ENCODE peak calls at places on chromosomes 4 and X, in six cellular contexts. M is GM23248, R is astrocyte, K is sigmoid colon, A is stomach, O is ovary. Q is an unnamed sample.

GRCh38 chr4:40918330-40918729 is 168.6 kb downstream of the NSUN7 start:
- DNase-seq in K (peak; percentile 87), R (peak; percentile 53), A (peak; percentile 48), M (peak; percentile 88), O (peak; percentile 59), Q (peak; percentile 80)

GRCh38 chrX:6163761-6164160 is 64.9 kb downstream of the NLGN4X start:
- DNase-seq in A (no peak), R (peak; percentile 35), K (no peak), O (no peak), M (no peak), Q (no peak)

GRCh38 chrX:50158616-50159015 is 42.2 kb downstream of the AKAP4 start:
- DNase-seq in R (no peak), A (no peak), O (no peak), K (no peak), M (no peak), Q (no peak)

GRCh38 chrX:152884171-152884570 is 13.7 kb upstream of the ZNF185 start:
- DNase-seq in A (no peak), R (no peak), M (no peak), O (no peak), K (no peak), Q (no peak)

GRCh38 chrX:86407371-86407770 is 259.1 kb downstream of the DACH2 start:
- DNase-seq in A (no peak), O (no peak), R (no peak), K (no peak), M (no peak), Q (no peak)

GRCh38 chr4:186058253-186058979 is 10.5 kb upstream of the TLR3 start:
- DNase-seq in M (no peak), K (no peak), R (no peak), A (no peak), O (no peak), Q (no peak)

GRCh38 chr4:24650849-24651248 is 66.5 kb upstream of the DHX15 start:
- DNase-seq in O (no peak), A (no peak), M (no peak), R (no peak), K (no peak), Q (no peak)

GRCh38 chrX:109632906-109633504 is 8.0 kb upstream of the KCNE5 start:
- DNase-seq in R (no peak), O (no peak), M (peak; percentile 50), A (no peak), K (no peak), Q (no peak)

GRCh38 chrX:45860450-45860849 is 659.8 kb upstream of the DIPK2B start:
- DNase-seq in A (no peak), M (no peak), K (no peak), R (no peak), O (no peak), Q (no peak)

GRCh38 chr4:187172340-187172761 is 448.7 kb upstream of the FAT1 start:
- DNase-seq in K (no peak), O (no peak), R (peak; percentile 67), A (no peak), M (peak; percentile 92), Q (no peak)

GRCh38 chrX:136067097-136067496 is 80.2 kb upstream of the FHL1 start:
- DNase-seq in A (no peak), K (peak; percentile 69), M (no peak), O (no peak), R (no peak), Q (no peak)

GRCh38 chrX:133068461-133068860 is 28.4 kb downstream of the USP26 start:
- DNase-seq in R (no peak), M (no peak), O (no peak), A (no peak), K (no peak), Q (no peak)

GRCh38 chr4:8377103-8378075 is 63.1 kb downstream of the ACOX3 start:
- DNase-seq in R (no peak), K (peak; percentile 53), O (no peak), A (no peak), M (no peak), Q (peak; percentile 69)

GRCh38 chrX:24148118-24148517 is 1.4 kb upstream of the ZFX start:
- DNase-seq in A (no peak), M (no peak), K (no peak), O (no peak), R (no peak), Q (no peak)

GRCh38 chrX:77167993-77168392 is 279.2 kb upstream of the FGF16 start:
- DNase-seq in M (no peak), K (no peak), R (no peak), A (no peak), O (no peak), Q (peak; percentile 60)

GRCh38 chr4:172750910-172751309 is 417.7 kb upstream of the GALNT7 start:
- DNase-seq in A (no peak), K (no peak), R (no peak), O (no peak), M (no peak), Q (no peak)

GRCh38 chrX:72475338-72475737 is 97.3 kb downstream of the HDAC8 start:
- DNase-seq in M (no peak), R (no peak), O (no peak), A (no peak), K (no peak), Q (no peak)

GRCh38 chrX:12758291-12758690 is 32.9 kb upstream of the PRPS2 start:
- DNase-seq in M (peak; percentile 8), O (no peak), A (no peak), K (no peak), R (no peak), Q (no peak)

GRCh38 chr4:20318011-20318898 is 66.5 kb downstream of the SLIT2 start:
- DNase-seq in K (no peak), O (no peak), M (peak; percentile 31), R (no peak), A (no peak), Q (no peak)

GRCh38 chr4:147842573-147842972 is 110.7 kb downstream of the ARHGAP10 start:
- DNase-seq in K (peak; percentile 86), M (peak; percentile 57), O (no peak), A (no peak), R (peak; percentile 89), Q (no peak)

GRCh38 chr4:2472187-2472586 is 3.3 kb downstream of the RNF4 start:
- DNase-seq in R (peak; percentile 21), A (no peak), M (peak; percentile 79), O (no peak), K (no peak), Q (peak; percentile 28)

GRCh38 chr4:127896069-127896468 is 15.4 kb downstream of the PLK4 start:
- DNase-seq in K (no peak), O (no peak), M (no peak), R (no peak), A (no peak), Q (no peak)

GRCh38 chrX:123080065-123080464 is 104.0 kb upstream of the GRIA3 start:
- DNase-seq in M (no peak), K (no peak), O (no peak), R (no peak), A (no peak), Q (no peak)

GRCh38 chrX:119870626-119871131 is 854 bp downstream of the RNF113A start:
- DNase-seq in R (no peak), A (no peak), K (peak; percentile 52), M (peak; percentile 56), O (no peak), Q (no peak)

GRCh38 chr4:41602886-41603503 is 65.0 kb downstream of the LIMCH1 start:
- DNase-seq in O (no peak), R (no peak), K (no peak), A (no peak), M (no peak), Q (no peak)

GRCh38 chrX:22922961-22923360 is 76.8 kb upstream of the DDX53 start:
- DNase-seq in A (no peak), O (peak; percentile 10), M (peak; percentile 66), K (no peak), R (peak; percentile 64), Q (no peak)

GRCh38 chr4:1323280-1323634 is 23.8 kb upstream of the UVSSA start:
- DNase-seq in O (no peak), K (no peak), M (no peak), A (no peak), R (no peak), Q (no peak)

GRCh38 chrX:20729421-20729820 is 462.7 kb upstream of the RPS6KA3 start:
- DNase-seq in M (peak; percentile 73), A (no peak), R (peak; percentile 6), O (no peak), K (no peak), Q (no peak)

GRCh38 chr4:7183161-7183560 is 9.2 kb upstream of the SORCS2 start:
- DNase-seq in M (peak; percentile 45), R (no peak), A (no peak), O (no peak), K (no peak), Q (no peak)

DNA sequence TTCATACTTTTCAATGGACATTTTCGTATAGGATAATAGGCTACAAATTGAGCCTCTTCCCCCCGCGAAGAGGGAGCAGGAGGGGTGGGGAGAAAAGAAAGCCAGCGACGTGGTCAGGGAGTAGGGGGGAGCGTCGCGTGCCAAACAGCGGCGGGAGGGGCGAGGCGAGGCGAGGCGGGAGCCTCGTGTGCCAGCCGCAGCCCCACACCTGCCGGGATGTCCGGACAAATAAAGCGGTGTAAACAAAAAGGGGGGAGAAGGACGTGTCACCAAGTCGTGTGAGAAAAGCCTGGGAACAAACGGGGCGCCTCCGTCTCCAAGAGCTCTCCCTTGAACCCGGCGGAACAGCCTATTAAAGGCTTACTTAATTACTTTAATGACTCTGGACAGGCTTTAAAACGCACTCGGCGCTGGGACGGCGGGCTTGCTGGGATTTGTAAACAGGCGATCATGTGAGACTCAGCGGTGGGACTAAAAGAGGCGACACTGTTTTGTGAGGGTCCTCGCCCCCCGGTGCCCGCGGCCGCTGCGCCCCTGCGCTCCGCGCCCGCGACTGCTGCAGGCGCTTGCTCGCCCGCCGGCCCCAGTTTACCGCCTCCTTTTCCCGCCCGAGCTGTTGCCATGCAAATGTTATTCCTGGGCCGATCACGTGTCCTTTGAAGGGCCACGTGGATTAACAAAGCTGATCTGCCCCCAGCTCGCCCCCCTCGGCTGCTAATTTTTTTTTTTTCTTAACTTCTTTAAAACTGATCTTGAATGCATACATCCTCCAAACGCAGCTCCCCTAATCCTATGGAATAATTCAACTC is at the start of gene HELT:
- DNase-seq in R (no peak), O (no peak), K (no peak), M (no peak), A (no peak), Q (no peak)
- H3K27ac ChIP-seq in R (no peak within 1 kb of the TSS), O (no peak within 1 kb of the TSS), K (no peak within 1 kb of the TSS), M (no peak within 1 kb of the TSS), A (no peak within 1 kb of the TSS), Q (no peak within 1 kb of the TSS)

DNA sequence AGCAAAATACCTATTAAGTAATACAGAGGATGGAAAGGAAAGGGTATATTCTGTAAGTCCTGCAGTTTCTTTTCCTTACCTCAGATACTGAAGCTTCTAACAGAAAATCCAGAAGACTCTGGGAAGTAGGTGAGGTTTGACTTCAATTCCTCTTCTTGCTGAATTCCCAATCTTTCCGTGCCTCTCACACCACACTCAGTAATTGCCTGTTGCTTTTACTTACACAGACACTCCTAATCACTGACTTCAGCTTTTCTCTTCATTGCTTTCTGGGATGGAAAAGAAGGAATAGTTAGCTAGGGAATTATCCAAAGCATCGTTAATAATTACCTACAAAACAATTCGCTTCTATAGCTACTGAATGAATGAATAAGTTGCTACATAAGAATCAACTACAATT is 163.6 kb downstream of the FBXO8 start:
- DNase-seq in M (peak; percentile 36), R (peak; percentile 0), O (no peak), A (no peak), K (no peak), Q (no peak)
- H3K4me3 ChIP-seq in M (peak overlapping the region; percentile 78), R (peak overlapping the region; percentile 65), O (peak overlapping the region; percentile 23), A (peak overlapping the region; percentile 27), K (peak overlapping the region; percentile 25), Q (no peak overlapping the region)

GRCh38 chr4:87058272-87059073 is 123.7 kb downstream of the AFF1 start:
- DNase-seq in M (peak; percentile 51), O (no peak), A (no peak), K (no peak), R (no peak), Q (no peak)
- H3K4me1 ChIP-seq in M (peaks cover 19% of the 10 kb centered on the region), O (peaks cover 29% of the 10 kb centered on the region), A (peaks cover 46% of the 10 kb centered on the region), K (no peaks in the 10 kb centered on the region), R (peaks cover 19% of the 10 kb centered on the region), Q (peaks cover 19% of the 10 kb centered on the region)

GRCh38 chr4:80471701-80472100 is 136.2 kb downstream of the CFAP299 start:
- DNase-seq in O (no peak), A (peak; percentile 52), R (peak; percentile 18), K (peak; percentile 71), M (peak; percentile 24), Q (no peak)
- H3K27ac ChIP-seq in O (no peak overlapping the region), A (no peak overlapping the region), R (no peak overlapping the region), K (no peak overlapping the region), M (no peak overlapping the region), Q (no peak overlapping the region)

Q was measured in aorta.